ENCODE peak calls at places on chromosomes 12 and 14, in four cellular contexts. One of them, this sample, is unnamed.
A peak's percentile ranks its signal among the peaks of the same experiment; 100 is the strongest.

GRCh38 chr12:56299308-56299852 is 750 bp downstream of the CS start:
- DNase-seq in WTC11: no peak
- DNase-seq in tibial artery: no peak
- DNase-seq in astrocyte: peak; percentile 5
- DNase-seq in this sample: no peak

GRCh38 chr14:35406811-35407630 is 2.5 kb upstream of the NFKBIA start:
- DNase-seq in WTC11: no peak
- DNase-seq in tibial artery: no peak
- DNase-seq in astrocyte: peak; percentile 38
- DNase-seq in this sample: peak; percentile 49

GRCh38 chr12:50110127-50110761 is 1.8 kb upstream of the COX14 start:
- DNase-seq in WTC11: no peak
- DNase-seq in tibial artery: peak; percentile 49
- DNase-seq in astrocyte: no peak
- DNase-seq in this sample: no peak

GRCh38 chr14:94394594-94395305 is 6.3 kb upstream of the SERPINA1 start:
- DNase-seq in WTC11: no peak
- DNase-seq in tibial artery: peak; percentile 70
- DNase-seq in astrocyte: peak; percentile 59
- DNase-seq in this sample: peak; percentile 14

GRCh38 chr12:130764073-130764472 is 48.0 kb upstream of the RIMBP2 start:
- DNase-seq in WTC11: no peak
- DNase-seq in tibial artery: no peak
- DNase-seq in astrocyte: peak; percentile 21
- DNase-seq in this sample: no peak

GRCh38 chr14:56787530-56787929 is 22.7 kb downstream of the OTX2 start:
- DNase-seq in WTC11: no peak
- DNase-seq in tibial artery: no peak
- DNase-seq in astrocyte: no peak
- DNase-seq in this sample: no peak

GRCh38 chr14:56342419-56342901 is 224.2 kb downstream of the PELI2 start:
- DNase-seq in WTC11: no peak
- DNase-seq in tibial artery: no peak
- DNase-seq in astrocyte: peak; percentile 80
- DNase-seq in this sample: peak; percentile 43

GRCh38 chr14:37114039-37114438 is 58.4 kb downstream of the SLC25A21 start:
- DNase-seq in WTC11: no peak
- DNase-seq in tibial artery: no peak
- DNase-seq in astrocyte: peak; percentile 57
- DNase-seq in this sample: no peak

GRCh38 chr12:118391424-118391823 is 15.1 kb downstream of the SUDS3 start:
- DNase-seq in WTC11: no peak
- DNase-seq in tibial artery: no peak
- DNase-seq in astrocyte: no peak
- DNase-seq in this sample: no peak

GRCh38 chr12:58395470-58395869 is 454.1 kb downstream of the ATP23 start:
- DNase-seq in WTC11: no peak
- DNase-seq in tibial artery: no peak
- DNase-seq in astrocyte: peak; percentile 76
- DNase-seq in this sample: no peak

GRCh38 chr14:52834440-52834842 is 43.0 kb upstream of the GNPNAT1 start:
- DNase-seq in WTC11: no peak
- DNase-seq in tibial artery: no peak
- DNase-seq in astrocyte: peak; percentile 82
- DNase-seq in this sample: peak; percentile 92

GRCh38 chr12:63023926-63024325 is 89.0 kb upstream of the PPM1H start:
- DNase-seq in WTC11: no peak
- DNase-seq in tibial artery: no peak
- DNase-seq in astrocyte: no peak
- DNase-seq in this sample: no peak

GRCh38 chr12:63029676-63030075 is 94.7 kb upstream of the PPM1H start:
- DNase-seq in WTC11: no peak
- DNase-seq in tibial artery: no peak
- DNase-seq in astrocyte: no peak
- DNase-seq in this sample: no peak

GRCh38 chr12:63034601-63035000 is 99.7 kb upstream of the PPM1H start:
- DNase-seq in WTC11: no peak
- DNase-seq in tibial artery: no peak
- DNase-seq in astrocyte: no peak
- DNase-seq in this sample: no peak

GRCh38 chr12:63028951-63029350 is 94.0 kb upstream of the PPM1H start:
- DNase-seq in WTC11: no peak
- DNase-seq in tibial artery: no peak
- DNase-seq in astrocyte: no peak
- DNase-seq in this sample: no peak
- TF ChIP-seq CTCF in WTC11: no peak
- TF ChIP-seq CTCF in tibial artery: no peak
- TF ChIP-seq CTCF in astrocyte: no peak
- TF ChIP-seq CTCF in this sample: no peak

GRCh38 chr12:52423661-52424503 is 10.3 kb downstream of the KRT75 start:
- DNase-seq in WTC11: no peak
- DNase-seq in tibial artery: no peak
- DNase-seq in astrocyte: no peak
- DNase-seq in this sample: no peak

GRCh38 chr12:52427083-52427482 is 7.1 kb downstream of the KRT75 start:
- DNase-seq in WTC11: no peak
- DNase-seq in tibial artery: no peak
- DNase-seq in astrocyte: no peak
- DNase-seq in this sample: no peak

GRCh38 chr12:52426034-52426433 is 8.1 kb downstream of the KRT75 start:
- DNase-seq in WTC11: no peak
- DNase-seq in tibial artery: no peak
- DNase-seq in astrocyte: no peak
- DNase-seq in this sample: no peak

GRCh38 chr12:52425466-52425865 is 8.7 kb downstream of the KRT75 start:
- DNase-seq in WTC11: no peak
- DNase-seq in tibial artery: no peak
- DNase-seq in astrocyte: no peak
- DNase-seq in this sample: no peak

DNA sequence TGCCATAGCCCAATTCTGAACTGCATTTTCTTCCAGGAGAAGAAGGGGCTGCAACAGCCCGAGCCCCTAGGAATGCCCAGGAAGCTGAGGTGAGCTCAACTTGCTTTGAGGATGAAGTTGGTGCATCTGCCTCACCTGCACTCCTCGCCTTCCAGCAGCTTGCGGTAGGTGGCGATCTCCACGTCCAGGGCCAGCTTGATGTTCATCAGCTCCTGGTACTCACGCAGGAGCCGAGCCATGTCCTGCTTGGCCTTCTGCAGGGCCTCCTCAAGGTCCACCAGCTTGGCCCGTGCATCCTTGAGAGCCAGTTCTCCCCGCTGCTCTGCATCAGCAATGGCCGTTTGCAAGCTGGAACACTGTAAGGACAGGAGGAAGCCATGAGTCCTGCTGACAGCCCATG is 6.0 kb downstream of the KRT75 start:
- DNase-seq in WTC11: peak; percentile 25
- DNase-seq in tibial artery: no peak
- DNase-seq in astrocyte: no peak
- DNase-seq in this sample: no peak
- TF ChIP-seq CTCF in WTC11: no peak
- TF ChIP-seq CTCF in tibial artery: no peak
- TF ChIP-seq CTCF in astrocyte: no peak
- TF ChIP-seq CTCF in this sample: no peak

DNA sequence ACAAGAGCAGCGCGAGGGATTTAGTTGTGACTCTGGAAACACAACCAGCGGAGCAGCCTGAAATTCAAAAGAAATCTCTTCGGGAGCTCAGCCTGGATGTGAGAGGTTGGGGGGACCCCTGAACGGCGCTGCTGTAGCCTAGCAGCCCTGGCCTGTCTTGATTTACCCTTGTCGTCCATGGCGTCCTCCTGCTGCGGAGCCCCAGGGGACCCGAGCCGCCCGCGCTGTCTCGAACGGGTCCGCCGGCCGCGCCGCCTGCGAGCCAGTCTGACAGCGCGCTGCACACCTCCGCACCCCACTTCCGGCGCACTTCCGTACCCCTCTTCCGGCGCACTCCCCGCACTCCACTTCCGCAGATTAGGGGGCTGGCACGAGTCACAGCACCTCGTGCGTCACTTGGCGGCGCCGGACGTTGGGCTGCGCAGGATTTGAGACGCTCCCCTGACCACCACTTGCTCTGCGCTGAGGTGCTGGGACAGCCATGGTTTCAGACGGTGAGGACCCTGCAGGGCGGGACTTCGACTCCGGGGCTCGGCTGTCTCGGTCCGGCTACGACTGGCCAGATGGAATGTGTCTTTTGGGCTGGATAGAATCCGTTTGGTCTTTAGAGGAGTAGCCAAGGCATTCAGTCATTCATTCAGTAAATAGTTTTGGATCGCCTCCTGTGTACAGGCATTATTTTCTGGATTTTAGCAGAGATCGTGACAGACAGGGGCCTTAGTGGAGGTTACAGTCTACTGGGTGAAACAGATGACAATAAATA is at the start of the genes EIF2B1 and GTF2H3:
- DNase-seq in WTC11: peak; percentile 98
- DNase-seq in tibial artery: peak; percentile 95
- DNase-seq in astrocyte: peak; percentile 92
- DNase-seq in this sample: peak; percentile 97
- TF ChIP-seq CTCF in WTC11: no peak
- TF ChIP-seq CTCF in tibial artery: no peak
- TF ChIP-seq CTCF in astrocyte: no peak
- TF ChIP-seq CTCF in this sample: no peak

DNA sequence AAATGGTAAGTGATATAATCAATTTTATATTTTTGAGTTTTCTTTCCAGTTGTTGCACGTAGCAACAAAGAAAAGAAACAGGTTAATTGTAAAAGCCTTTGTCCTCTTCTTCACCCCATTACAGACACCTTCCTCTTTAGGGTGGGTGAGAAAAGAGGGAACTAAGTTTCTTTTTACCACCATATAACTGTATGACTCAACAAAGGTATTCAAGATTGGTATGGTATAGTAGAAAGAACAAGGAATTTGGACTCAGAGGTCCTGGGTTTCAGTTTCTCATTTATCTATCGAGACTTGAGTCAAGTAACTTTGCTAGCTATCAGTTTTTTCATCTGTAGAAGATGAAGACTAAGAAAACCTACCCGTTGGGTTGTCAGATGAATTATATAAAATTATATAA is 5.6 kb upstream of the LEMD3 start:
- DNase-seq in WTC11: no peak
- DNase-seq in tibial artery: no peak
- DNase-seq in astrocyte: no peak
- DNase-seq in this sample: no peak
- TF ChIP-seq CTCF in WTC11: no peak
- TF ChIP-seq CTCF in tibial artery: no peak
- TF ChIP-seq CTCF in astrocyte: no peak
- TF ChIP-seq CTCF in this sample: no peak

GRCh38 chr14:54838931-54839512 is 63.6 kb downstream of the GCH1 start:
- DNase-seq in WTC11: no peak
- DNase-seq in tibial artery: peak; percentile 30
- DNase-seq in astrocyte: no peak
- DNase-seq in this sample: no peak

GRCh38 chr14:54840336-54840735 is 62.3 kb downstream of the GCH1 start:
- DNase-seq in WTC11: no peak
- DNase-seq in tibial artery: no peak
- DNase-seq in astrocyte: no peak
- DNase-seq in this sample: no peak

GRCh38 chr14:54839681-54840080 is 62.9 kb downstream of the GCH1 start:
- DNase-seq in WTC11: no peak
- DNase-seq in tibial artery: peak; percentile 82
- DNase-seq in astrocyte: peak; percentile 33
- DNase-seq in this sample: no peak

GRCh38 chr14:54836231-54836630 is 66.4 kb downstream of the GCH1 start:
- DNase-seq in WTC11: no peak
- DNase-seq in tibial artery: no peak
- DNase-seq in astrocyte: no peak
- DNase-seq in this sample: no peak

DNA sequence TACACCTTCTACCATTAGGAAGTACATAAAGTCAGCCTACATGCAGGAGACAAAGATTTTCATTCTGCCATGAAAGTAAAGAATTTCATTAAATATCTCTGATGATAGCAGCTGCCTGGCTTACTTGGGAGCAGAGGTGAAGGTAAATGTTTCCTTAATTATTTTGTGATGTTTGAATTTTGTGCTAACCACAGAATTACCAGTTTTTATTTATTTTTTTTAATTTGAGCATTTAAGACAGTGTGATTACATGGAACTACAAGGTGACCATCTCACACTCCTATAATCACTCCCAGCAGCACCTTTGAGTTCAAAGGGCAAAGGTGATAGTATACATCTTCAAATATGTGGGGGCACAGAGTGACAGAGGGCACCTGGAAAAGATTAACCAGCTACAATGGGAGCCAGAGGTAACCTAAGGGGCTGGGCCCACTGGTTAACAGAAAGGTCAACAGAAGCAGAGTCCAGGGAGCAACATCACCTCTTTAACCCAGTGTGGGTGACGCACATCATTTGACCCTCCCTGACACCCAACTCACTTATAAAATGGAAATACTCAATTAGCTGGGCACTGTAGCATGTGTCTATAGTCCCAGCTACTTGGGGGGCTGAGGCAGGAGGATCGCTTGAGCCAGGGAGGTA is 65.0 kb downstream of the GCH1 start:
- DNase-seq in WTC11: no peak
- DNase-seq in tibial artery: no peak
- DNase-seq in astrocyte: no peak
- DNase-seq in this sample: no peak
- TF ChIP-seq CTCF in WTC11: no peak
- TF ChIP-seq CTCF in tibial artery: no peak
- TF ChIP-seq CTCF in astrocyte: no peak
- TF ChIP-seq CTCF in this sample: no peak

DNA sequence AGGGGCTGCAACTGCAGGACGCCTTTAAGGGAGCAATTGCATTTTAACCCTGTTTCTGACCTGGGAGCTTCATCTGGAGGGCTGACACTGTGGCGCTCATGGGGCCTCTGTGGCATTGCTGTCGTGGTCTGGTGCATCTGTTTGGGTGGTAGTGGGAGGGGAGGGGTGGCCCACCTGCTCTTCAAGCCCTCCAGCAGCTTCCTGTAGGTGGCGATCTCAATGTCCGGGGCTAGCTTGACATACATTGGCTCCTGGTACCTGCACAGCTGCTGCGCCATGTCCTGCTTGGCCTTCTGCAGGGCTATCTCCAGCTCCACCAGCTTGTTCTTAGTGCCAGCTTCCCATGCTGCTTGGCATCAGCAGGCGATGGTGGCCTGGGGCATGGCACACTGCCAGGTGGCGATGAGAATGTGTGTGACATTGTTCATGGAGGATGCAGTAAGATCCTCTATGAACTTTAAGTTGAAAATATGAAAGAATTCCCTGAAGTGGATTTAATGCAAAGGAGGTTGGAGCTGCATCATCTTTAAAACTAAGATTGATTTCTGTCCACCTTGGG is 7.7 kb upstream of the KRT82 start:
- DNase-seq in WTC11: peak; percentile 43
- DNase-seq in tibial artery: no peak
- DNase-seq in astrocyte: no peak
- DNase-seq in this sample: no peak
- TF ChIP-seq CTCF in WTC11: no peak
- TF ChIP-seq CTCF in tibial artery: no peak
- TF ChIP-seq CTCF in astrocyte: no peak
- TF ChIP-seq CTCF in this sample: peak; percentile 25

GRCh38 chr12:45743247-45743646 is 13.7 kb downstream of the ARID2 start:
- DNase-seq in WTC11: no peak
- DNase-seq in tibial artery: no peak
- DNase-seq in astrocyte: no peak
- DNase-seq in this sample: no peak

GRCh38 chr12:45742590-45742989 is 13.1 kb downstream of the ARID2 start:
- DNase-seq in WTC11: no peak
- DNase-seq in tibial artery: no peak
- DNase-seq in astrocyte: no peak
- DNase-seq in this sample: no peak

GRCh38 chr12:45745861-45746277 is 16.4 kb downstream of the ARID2 start:
- DNase-seq in WTC11: no peak
- DNase-seq in tibial artery: no peak
- DNase-seq in astrocyte: no peak
- DNase-seq in this sample: no peak
- TF ChIP-seq CTCF in WTC11: no peak
- TF ChIP-seq CTCF in tibial artery: peak; percentile 30
- TF ChIP-seq CTCF in astrocyte: peak; percentile 16
- TF ChIP-seq CTCF in this sample: peak; percentile 8